ENCODE peak calls at places on chromosomes 1 and 21, in seven cellular contexts. V, W, H, G, L, K and M are unnamed samples.

GRCh38 chr21:42003051-42003461 is 7.1 kb downstream of the ZBTB21 start:
- DNase-seq in V (no peak), W (no peak), H (no peak), G (no peak), L (no peak), K (no peak), M (no peak)

GRCh38 chr1:198259336-198260109 is 102.7 kb downstream of the NEK7 start:
- DNase-seq in V (no peak), W (no peak), H (no peak), G (no peak), L (no peak), K (no peak), M (no peak)

GRCh38 chr21:20999567-21000169 is 1.5 kb downstream of the NCAM2 start:
- DNase-seq in V (peak; percentile 47), W (peak; percentile 9), H (no peak), G (peak; percentile 72), L (peak; percentile 62), K (peak; percentile 54), M (no peak)

GRCh38 chr1:1470626-1471388 is 758 bp upstream of the ATAD3B start:
- DNase-seq in V (no peak), W (no peak), H (no peak), G (peak; percentile 49), L (no peak), K (peak; percentile 8), M (peak; percentile 2)

GRCh38 chr1:180170569-180170968 is 15.9 kb downstream of the QSOX1 start:
- DNase-seq in V (no peak), W (peak; percentile 19), H (no peak), G (no peak), L (no peak), K (no peak), M (no peak)

GRCh38 chr1:17661546-17662157 is 93.5 kb upstream of the ACTL8 start:
- DNase-seq in V (peak; percentile 88), W (peak; percentile 41), H (peak; percentile 12), G (peak; percentile 78), L (peak; percentile 93), K (peak; percentile 59), M (peak; percentile 33)

GRCh38 chr1:119738100-119738720 is 26.5 kb downstream of the PHGDH start:
- DNase-seq in V (no peak), W (no peak), H (no peak), G (no peak), L (no peak), K (no peak), M (no peak)

GRCh38 chr1:18332626-18333025 is 148.1 kb upstream of the KLHDC7A start:
- DNase-seq in V (no peak), W (no peak), H (no peak), G (no peak), L (no peak), K (no peak), M (no peak)

GRCh38 chr1:79785964-79786363 is 779.4 kb upstream of the ADGRL4 start:
- DNase-seq in V (no peak), W (no peak), H (no peak), G (no peak), L (no peak), K (no peak), M (no peak)

GRCh38 chr21:43373387-43374227 is 53.3 kb downstream of the SIK1 start:
- DNase-seq in V (no peak), W (no peak), H (no peak), G (no peak), L (no peak), K (no peak), M (no peak)

GRCh38 chr1:111719561-111720239 is 19.5 kb downstream of the INKA2 start:
- DNase-seq in V (no peak), W (no peak), H (no peak), G (no peak), L (no peak), K (no peak), M (no peak)

GRCh38 chr21:46083271-46084040 is 14.5 kb upstream of the COL6A2 start:
- DNase-seq in V (no peak), W (no peak), H (no peak), G (no peak), L (no peak), K (no peak), M (no peak)

GRCh38 chr1:154819628-154820590 is 50.2 kb downstream of the KCNN3 start:
- DNase-seq in V (peak; percentile 64), W (peak; percentile 13), H (peak; percentile 26), G (peak; percentile 72), L (peak; percentile 57), K (peak; percentile 61), M (peak; percentile 8)

GRCh38 chr21:45220714-45221113 is 67.0 kb downstream of the POFUT2 start:
- DNase-seq in V (no peak), W (no peak), H (no peak), G (no peak), L (no peak), K (no peak), M (no peak)

GRCh38 chr21:42317341-42317741 is 2.1 kb upstream of the TFF3 start:
- DNase-seq in V (no peak), W (no peak), H (no peak), G (no peak), L (no peak), K (no peak), M (no peak)

GRCh38 chr21:44938976-44939531 is 775 bp upstream of the SLX9 start:
- DNase-seq in V (no peak), W (peak; percentile 40), H (no peak), G (no peak), L (no peak), K (no peak), M (no peak)

GRCh38 chr21:36790616-36791015 is 91.7 kb downstream of the SIM2 start:
- DNase-seq in V (no peak), W (no peak), H (no peak), G (no peak), L (no peak), K (no peak), M (no peak)

GRCh38 chr1:181783208-181783607 is 278.3 kb downstream of the ZNF648 start:
- DNase-seq in V (no peak), W (no peak), H (no peak), G (peak; percentile 66), L (no peak), K (no peak), M (no peak)

GRCh38 chr1:52677407-52677806 is 20.7 kb downstream of the COA7 start:
- DNase-seq in V (no peak), W (no peak), H (no peak), G (no peak), L (no peak), K (peak; percentile 19), M (no peak)

GRCh38 chr1:65423884-65424655 is 3.6 kb downstream of the LEPR start:
- DNase-seq in V (peak; percentile 32), W (no peak), H (peak; percentile 70), G (no peak), L (no peak), K (no peak), M (peak; percentile 87)

GRCh38 chr1:241560511-241561187 is 28.5 kb downstream of the KMO start:
- DNase-seq in V (no peak), W (no peak), H (no peak), G (no peak), L (no peak), K (peak; percentile 72), M (no peak)
- TF ChIP-seq REST in V (no peak), W (no peak), H (no peak), G (no peak), L (no peak), K (peak; percentile 25), M (no peak)

GRCh38 chr1:44678626-44679025 is 4.1 kb downstream of the ARMH1 start:
- DNase-seq in V (no peak), W (no peak), H (no peak), G (no peak), L (no peak), K (no peak), M (no peak)

GRCh38 chr1:44675186-44675585 is 672 bp downstream of the ARMH1 start:
- DNase-seq in V (no peak), W (no peak), H (no peak), G (no peak), L (no peak), K (no peak), M (no peak)

GRCh38 chr1:44678120-44678519 is 3.6 kb downstream of the ARMH1 start:
- DNase-seq in V (no peak), W (no peak), H (no peak), G (no peak), L (no peak), K (no peak), M (no peak)

GRCh38 chr1:44677201-44677520 is 2.6 kb downstream of the ARMH1 start:
- DNase-seq in V (peak; percentile 43), W (peak; percentile 74), H (no peak), G (peak; percentile 71), L (peak; percentile 40), K (peak; percentile 49), M (no peak)

GRCh38 chr1:44676484-44677200 is 2.1 kb downstream of the ARMH1 start:
- DNase-seq in V (no peak), W (no peak), H (no peak), G (no peak), L (no peak), K (peak; percentile 87), M (no peak)
- TF ChIP-seq POLR2AphosphoS5 in V (no peak), W (no peak), H (peak; percentile 24), G (no peak), L (no peak), K (peak; percentile 49), M (no peak)

DNA sequence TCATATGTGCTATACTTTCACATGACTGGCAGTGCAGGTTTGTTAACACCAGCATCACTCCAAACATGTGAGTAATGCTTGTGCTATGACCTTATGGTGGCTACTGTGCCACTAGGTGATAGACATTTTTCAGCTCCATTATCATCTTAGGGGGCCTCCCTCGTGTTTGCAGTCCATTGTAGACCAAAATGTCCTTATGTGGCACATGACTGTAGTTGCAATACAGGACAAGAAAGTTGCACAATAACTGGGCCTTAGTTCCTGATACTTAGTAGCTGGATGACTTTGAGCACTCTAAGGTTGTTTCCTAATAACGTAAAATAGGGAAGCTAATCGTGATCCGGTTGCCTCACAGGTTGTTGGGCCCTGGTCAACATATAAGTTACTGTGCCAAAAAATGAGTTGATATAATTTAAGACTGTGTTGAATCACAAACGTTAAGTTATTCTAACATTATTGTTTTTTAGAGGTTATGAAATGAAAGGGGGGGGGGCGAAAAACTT is 511 bp upstream of the SNX27 start:
- DNase-seq in V (no peak), W (peak; percentile 93), H (no peak), G (no peak), L (no peak), K (peak; percentile 93), M (peak; percentile 54)
- H3K4me3 ChIP-seq in V (no peak overlapping the region), W (peak overlapping the region; percentile 91), H (peak overlapping the region; percentile 79), G (peak overlapping the region; percentile 89), L (peak overlapping the region; percentile 87), K (no peak overlapping the region), M (no peak overlapping the region)

DNA sequence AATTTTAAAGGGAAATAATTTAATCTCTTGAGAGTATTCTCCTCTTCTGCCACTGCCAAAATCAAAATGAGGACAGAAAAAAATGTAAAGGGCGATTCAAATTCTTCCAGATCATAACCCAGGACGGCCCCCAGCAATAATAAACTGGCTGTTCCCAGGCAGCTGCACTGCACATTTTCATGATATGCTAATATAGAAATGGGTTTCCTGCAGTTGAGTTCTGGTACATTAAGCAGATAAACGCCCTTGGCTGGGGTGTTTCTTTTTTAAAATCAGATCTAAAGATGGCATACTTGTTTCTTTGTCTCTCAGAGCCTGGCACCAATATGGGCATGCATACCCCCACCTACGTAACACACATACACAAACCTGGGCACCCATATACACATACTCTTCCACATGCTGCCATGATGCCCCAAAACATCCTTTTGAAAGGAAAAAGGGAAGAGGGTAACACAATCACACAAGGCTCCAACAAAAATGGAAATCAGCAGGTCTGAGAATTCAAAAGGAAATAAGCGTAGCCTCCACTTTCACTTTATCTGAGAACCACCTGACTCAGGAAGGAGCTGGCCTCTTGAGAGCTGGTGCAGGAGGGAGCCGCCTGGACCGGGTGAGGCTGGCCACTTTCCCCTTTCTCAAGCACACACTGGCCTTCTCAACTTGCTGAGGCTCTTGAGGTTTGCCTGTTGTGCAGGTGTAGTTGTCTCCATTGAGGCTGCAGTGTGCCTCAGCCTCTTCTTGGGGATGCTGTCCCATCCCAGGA is 653.4 kb downstream of the KIF26B start:
- DNase-seq in V (no peak), W (no peak), H (no peak), G (no peak), L (peak; percentile 81), K (no peak), M (no peak)
- TF ChIP-seq REST in V (no peak), W (no peak), H (no peak), G (no peak), L (no peak), K (no peak), M (no peak)